ENCODE peak calls at places on chromosomes 12 and 14, in six cellular contexts. One of them, this sample, is unnamed.

GRCh38 chr12:42094277-42094676 is 50.4 kb downstream of the GXYLT1 start:
- DNase-seq in adrenal gland: peak; percentile 73
- DNase-seq in suprapubic skin: no peak
- DNase-seq in Panc1: no peak
- DNase-seq in gastrocnemius medialis: no peak
- DNase-seq in PC-3: peak; percentile 39
- DNase-seq in this sample: no peak

GRCh38 chr14:100866666-100867630 is 36.6 kb downstream of the RTL1 start:
- DNase-seq in Panc1: no peak
- DNase-seq in adrenal gland: no peak
- DNase-seq in gastrocnemius medialis: no peak
- DNase-seq in PC-3: no peak
- DNase-seq in suprapubic skin: peak; percentile 48
- DNase-seq in this sample: no peak

GRCh38 chr14:30786701-30787100 is 87.7 kb upstream of the COCH start:
- DNase-seq in suprapubic skin: no peak
- DNase-seq in adrenal gland: no peak
- DNase-seq in Panc1: no peak
- DNase-seq in PC-3: no peak
- DNase-seq in gastrocnemius medialis: no peak
- DNase-seq in this sample: no peak

GRCh38 chr12:117695956-117696355 is 272.8 kb downstream of the KSR2 start:
- DNase-seq in PC-3: no peak
- DNase-seq in Panc1: no peak
- DNase-seq in adrenal gland: no peak
- DNase-seq in suprapubic skin: no peak
- DNase-seq in gastrocnemius medialis: no peak
- DNase-seq in this sample: no peak

GRCh38 chr12:98955284-98955683 is 310.2 kb downstream of the APAF1 start:
- DNase-seq in PC-3: peak; percentile 65
- DNase-seq in adrenal gland: peak; percentile 7
- DNase-seq in gastrocnemius medialis: no peak
- DNase-seq in Panc1: no peak
- DNase-seq in suprapubic skin: no peak
- DNase-seq in this sample: no peak

GRCh38 chr12:131390408-131391100 is 320.3 kb upstream of the SFSWAP start:
- DNase-seq in adrenal gland: peak; percentile 13
- DNase-seq in PC-3: peak; percentile 62
- DNase-seq in Panc1: no peak
- DNase-seq in gastrocnemius medialis: no peak
- DNase-seq in suprapubic skin: no peak
- DNase-seq in this sample: no peak

GRCh38 chr14:36428350-36428749 is 91.7 kb downstream of the NKX2-1 start:
- DNase-seq in gastrocnemius medialis: no peak
- DNase-seq in adrenal gland: no peak
- DNase-seq in PC-3: no peak
- DNase-seq in Panc1: no peak
- DNase-seq in suprapubic skin: no peak
- DNase-seq in this sample: no peak

GRCh38 chr12:46556105-46556559 is 183.6 kb upstream of the SLC38A2 start:
- DNase-seq in suprapubic skin: no peak
- DNase-seq in gastrocnemius medialis: no peak
- DNase-seq in PC-3: peak; percentile 93
- DNase-seq in Panc1: peak; percentile 77
- DNase-seq in adrenal gland: peak; percentile 21
- DNase-seq in this sample: no peak

GRCh38 chr12:46475972-46476645 is 103.5 kb upstream of the SLC38A2 start:
- DNase-seq in PC-3: no peak
- DNase-seq in adrenal gland: no peak
- DNase-seq in Panc1: no peak
- DNase-seq in suprapubic skin: no peak
- DNase-seq in gastrocnemius medialis: no peak
- DNase-seq in this sample: no peak

GRCh38 chr12:79886917-79887519 is 47.9 kb downstream of the PPP1R12A start:
- DNase-seq in PC-3: peak; percentile 84
- DNase-seq in adrenal gland: no peak
- DNase-seq in suprapubic skin: no peak
- DNase-seq in gastrocnemius medialis: no peak
- DNase-seq in Panc1: peak; percentile 45
- DNase-seq in this sample: no peak

GRCh38 chr12:24705741-24706358 is 243.1 kb downstream of the BCAT1 start:
- DNase-seq in gastrocnemius medialis: no peak
- DNase-seq in suprapubic skin: no peak
- DNase-seq in adrenal gland: no peak
- DNase-seq in Panc1: no peak
- DNase-seq in PC-3: no peak
- DNase-seq in this sample: no peak

GRCh38 chr12:113896194-113896593 is 69.9 kb downstream of the RBM19 start:
- DNase-seq in suprapubic skin: no peak
- DNase-seq in gastrocnemius medialis: no peak
- DNase-seq in adrenal gland: no peak
- DNase-seq in PC-3: no peak
- DNase-seq in Panc1: no peak
- DNase-seq in this sample: no peak

GRCh38 chr14:103185051-103186027 is 62.1 kb downstream of the TNFAIP2 start:
- DNase-seq in gastrocnemius medialis: no peak
- DNase-seq in PC-3: peak; percentile 80
- DNase-seq in adrenal gland: no peak
- DNase-seq in Panc1: peak; percentile 32
- DNase-seq in suprapubic skin: no peak
- DNase-seq in this sample: peak; percentile 26

GRCh38 chr12:120495189-120495722 is 657 bp upstream of the DYNLL1 start:
- DNase-seq in gastrocnemius medialis: no peak
- DNase-seq in suprapubic skin: no peak
- DNase-seq in Panc1: no peak
- DNase-seq in adrenal gland: no peak
- DNase-seq in PC-3: no peak
- DNase-seq in this sample: no peak

GRCh38 chr14:58082491-58083098 is 69.4 kb downstream of the ARMH4 start:
- DNase-seq in suprapubic skin: no peak
- DNase-seq in adrenal gland: peak; percentile 49
- DNase-seq in Panc1: no peak
- DNase-seq in gastrocnemius medialis: no peak
- DNase-seq in PC-3: peak; percentile 98
- DNase-seq in this sample: no peak

GRCh38 chr12:16021026-16021425 is 109.9 kb downstream of the DERA start:
- DNase-seq in Panc1: no peak
- DNase-seq in gastrocnemius medialis: no peak
- DNase-seq in suprapubic skin: no peak
- DNase-seq in adrenal gland: no peak
- DNase-seq in PC-3: no peak
- DNase-seq in this sample: no peak

GRCh38 chr12:131482199-131482598 is 228.7 kb upstream of the SFSWAP start:
- DNase-seq in suprapubic skin: no peak
- DNase-seq in adrenal gland: no peak
- DNase-seq in gastrocnemius medialis: no peak
- DNase-seq in Panc1: no peak
- DNase-seq in PC-3: no peak
- DNase-seq in this sample: no peak

GRCh38 chr14:61247935-61248334 is 33.2 kb downstream of the TMEM30B start:
- DNase-seq in adrenal gland: no peak
- DNase-seq in Panc1: no peak
- DNase-seq in PC-3: peak; percentile 78
- DNase-seq in gastrocnemius medialis: no peak
- DNase-seq in suprapubic skin: no peak
- DNase-seq in this sample: no peak

GRCh38 chr14:67371247-67372148 is 11.4 kb downstream of the EIF2S1 start:
- DNase-seq in gastrocnemius medialis: no peak
- DNase-seq in adrenal gland: no peak
- DNase-seq in PC-3: no peak
- DNase-seq in Panc1: no peak
- DNase-seq in suprapubic skin: no peak
- DNase-seq in this sample: no peak

DNA sequence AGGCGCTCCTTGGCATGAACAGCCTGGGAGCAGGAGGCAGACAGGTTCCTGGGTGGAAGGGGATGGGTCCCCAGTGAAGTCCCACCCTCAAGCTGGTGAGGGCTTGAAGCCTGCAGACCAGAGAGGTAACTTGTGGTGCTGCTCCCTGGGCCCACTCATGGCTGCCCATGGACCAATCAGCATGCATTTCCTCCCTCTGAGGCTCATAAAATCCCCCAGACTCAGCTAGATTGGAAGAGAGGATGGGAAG is 50.2 kb downstream of the A2M start:
- DNase-seq in gastrocnemius medialis: no peak
- DNase-seq in suprapubic skin: no peak
- DNase-seq in adrenal gland: no peak
- DNase-seq in Panc1: no peak
- DNase-seq in PC-3: no peak
- DNase-seq in this sample: no peak
- H3K4me3 ChIP-seq in gastrocnemius medialis: peak overlapping the region; percentile 71
- H3K4me3 ChIP-seq in suprapubic skin: peak overlapping the region; percentile 88
- H3K4me3 ChIP-seq in adrenal gland: no peak overlapping the region
- H3K4me3 ChIP-seq in Panc1: no peak overlapping the region
- H3K4me3 ChIP-seq in PC-3: peak overlapping the region; percentile 48
- H3K4me3 ChIP-seq in this sample: peak overlapping the region; percentile 78

DNA sequence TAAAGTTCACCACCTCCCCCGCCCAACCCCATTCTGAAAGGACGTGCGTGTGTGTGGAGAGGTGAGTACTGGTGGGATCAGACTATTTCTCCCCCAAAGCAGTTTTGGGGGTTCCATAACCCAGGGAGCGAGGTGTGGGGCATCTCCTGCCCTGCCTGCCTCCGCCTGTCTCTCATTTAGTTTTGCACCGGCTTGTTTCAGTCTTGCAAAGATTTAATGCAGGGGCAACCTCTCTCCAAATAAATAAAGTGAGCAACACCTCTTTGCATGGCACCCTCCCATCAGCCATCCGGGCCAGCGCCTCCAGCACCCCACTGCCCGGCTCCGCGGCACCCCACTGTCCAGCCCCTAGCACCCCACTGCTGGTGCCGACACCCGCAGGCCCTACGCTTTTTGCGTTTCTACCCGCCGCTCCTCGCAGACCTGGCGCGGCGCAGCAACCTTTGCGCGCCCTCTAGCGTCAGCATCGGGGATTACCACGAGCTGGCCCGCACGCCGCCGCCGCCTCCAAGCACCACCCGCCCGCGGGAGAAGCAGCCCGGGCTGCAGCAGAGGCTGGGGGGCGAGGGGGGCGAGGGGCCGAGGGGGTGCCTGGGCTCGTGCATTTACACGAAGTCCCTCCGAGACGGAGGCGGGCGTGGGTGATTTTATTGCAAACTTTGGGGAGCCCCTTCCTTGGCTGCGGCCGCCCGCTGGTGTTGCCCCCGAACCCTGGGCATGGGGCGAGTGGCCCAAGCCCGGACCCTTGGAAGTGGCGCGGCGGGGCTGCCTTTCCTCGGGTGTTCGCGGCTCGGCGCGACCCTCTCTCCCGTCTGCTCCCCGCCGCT is 55.8 kb upstream of the VRK1 start:
- DNase-seq in Panc1: no peak
- DNase-seq in suprapubic skin: no peak
- DNase-seq in PC-3: peak; percentile 72
- DNase-seq in gastrocnemius medialis: peak; percentile 13
- DNase-seq in adrenal gland: peak; percentile 65
- DNase-seq in this sample: no peak
- H3K27ac ChIP-seq in Panc1: no peak overlapping the region
- H3K27ac ChIP-seq in suprapubic skin: no peak overlapping the region
- H3K27ac ChIP-seq in PC-3: no peak overlapping the region
- H3K27ac ChIP-seq in gastrocnemius medialis: no peak overlapping the region
- H3K27ac ChIP-seq in adrenal gland: no peak overlapping the region
- H3K27ac ChIP-seq in this sample: no peak overlapping the region

DNA sequence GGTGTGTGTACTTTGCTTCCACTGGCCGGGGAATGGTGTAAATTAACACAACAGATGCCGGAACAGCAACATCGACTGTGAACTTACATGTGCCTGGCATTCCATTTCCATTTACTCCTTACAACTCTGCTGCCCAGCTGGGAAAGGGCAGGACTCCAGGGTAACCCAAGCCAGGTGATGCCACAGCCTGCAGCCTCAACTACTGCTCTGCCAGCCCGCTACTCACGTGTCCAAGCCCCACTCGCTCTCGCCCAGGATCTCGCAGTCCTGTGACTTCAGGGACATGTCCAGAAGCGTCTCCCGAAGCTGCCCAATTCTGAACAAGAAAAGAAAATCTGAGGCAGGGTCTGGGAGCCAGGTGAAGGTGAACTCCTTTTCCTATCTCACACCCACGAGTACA is 10.7 kb downstream of the ABCD4 start:
- DNase-seq in gastrocnemius medialis: peak; percentile 51
- DNase-seq in adrenal gland: no peak
- DNase-seq in Panc1: no peak
- DNase-seq in PC-3: no peak
- DNase-seq in suprapubic skin: no peak
- DNase-seq in this sample: no peak
- TF ChIP-seq CTCF in gastrocnemius medialis: no peak
- TF ChIP-seq CTCF in adrenal gland: no peak
- TF ChIP-seq CTCF in Panc1: no peak
- TF ChIP-seq CTCF in PC-3: no peak
- TF ChIP-seq CTCF in suprapubic skin: no peak
- TF ChIP-seq CTCF in this sample: no peak

GRCh38 chr14:47675239-47675488 is 241 bp downstream of the MDGA2 start:
- DNase-seq in gastrocnemius medialis: no peak
- DNase-seq in adrenal gland: no peak
- DNase-seq in suprapubic skin: no peak
- DNase-seq in PC-3: no peak
- DNase-seq in Panc1: no peak
- DNase-seq in this sample: no peak

GRCh38 chr14:47674546-47675238 is 713 bp downstream of the MDGA2 start:
- DNase-seq in PC-3: no peak
- DNase-seq in gastrocnemius medialis: no peak
- DNase-seq in Panc1: no peak
- DNase-seq in suprapubic skin: no peak
- DNase-seq in adrenal gland: no peak
- DNase-seq in this sample: no peak

GRCh38 chr14:47676301-47676617 is 854 bp upstream of the MDGA2 start:
- DNase-seq in PC-3: no peak
- DNase-seq in gastrocnemius medialis: no peak
- DNase-seq in suprapubic skin: no peak
- DNase-seq in adrenal gland: no peak
- DNase-seq in Panc1: no peak
- DNase-seq in this sample: no peak

GRCh38 chr14:47674148-47674545 is 1.3 kb downstream of the MDGA2 start:
- DNase-seq in PC-3: no peak
- DNase-seq in adrenal gland: no peak
- DNase-seq in Panc1: no peak
- DNase-seq in gastrocnemius medialis: no peak
- DNase-seq in suprapubic skin: no peak
- DNase-seq in this sample: no peak

DNA sequence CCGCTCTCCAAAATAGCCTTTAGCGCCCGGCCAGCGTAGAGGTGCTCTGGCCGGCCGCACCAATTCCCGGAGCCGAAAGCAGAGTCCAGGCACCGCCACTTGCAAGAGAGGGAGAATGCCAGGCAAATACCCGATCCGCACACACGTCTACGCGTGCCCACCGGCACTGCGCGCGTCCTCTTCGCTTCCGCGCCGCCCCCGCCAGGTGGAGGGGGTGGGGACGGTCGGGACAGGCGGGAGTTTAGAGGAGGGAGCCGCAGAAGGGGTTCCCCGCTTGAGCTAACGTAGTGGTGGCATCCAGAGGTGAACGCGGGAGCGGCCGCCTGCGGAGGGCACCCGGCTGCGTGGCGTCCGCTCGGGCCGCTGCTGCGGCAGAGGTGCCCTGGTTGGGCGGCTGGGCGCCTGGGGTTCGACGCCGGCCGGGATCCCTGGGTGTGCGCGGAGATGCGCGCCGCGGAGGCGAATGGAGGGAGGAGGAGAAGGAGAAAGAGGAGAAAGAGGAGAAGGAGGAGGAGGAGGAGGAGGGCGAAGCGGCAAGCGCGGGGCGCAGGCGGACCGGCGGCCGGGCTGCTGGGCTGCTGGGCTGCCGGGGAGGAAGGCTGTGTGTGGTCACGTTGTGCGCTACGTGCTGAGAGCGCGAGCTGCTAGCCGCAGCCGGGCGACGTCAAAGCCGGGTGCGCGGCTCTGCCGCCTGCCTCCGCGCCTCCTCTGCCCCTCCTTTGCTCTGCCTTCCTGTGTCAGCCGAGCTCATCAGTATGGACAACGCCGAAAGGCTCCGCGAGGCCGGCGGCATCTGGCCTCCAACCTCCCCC is at the start of gene MDGA2:
- DNase-seq in Panc1: no peak
- DNase-seq in suprapubic skin: no peak
- DNase-seq in adrenal gland: no peak
- DNase-seq in PC-3: no peak
- DNase-seq in gastrocnemius medialis: no peak
- DNase-seq in this sample: no peak
- H3K4me3 ChIP-seq in Panc1: no peak within 1 kb of the TSS
- H3K4me3 ChIP-seq in suprapubic skin: peak within 1 kb of the TSS; percentile 46
- H3K4me3 ChIP-seq in adrenal gland: no peak within 1 kb of the TSS
- H3K4me3 ChIP-seq in PC-3: no peak within 1 kb of the TSS
- H3K4me3 ChIP-seq in gastrocnemius medialis: peak within 1 kb of the TSS; percentile 6
- H3K4me3 ChIP-seq in this sample: peak within 1 kb of the TSS; percentile 67

This sample was measured in coronary artery.